ENCODE peak calls at places on chromosome 2, in ten cellular contexts. One of them, this sample, is unnamed.
A peak's percentile ranks its signal among the peaks of the same experiment; 100 is the strongest.

GRCh38 chr2:189960346-189960745 is 102.2 kb downstream of the MSTN start:
- DNase-seq in choroid plexus epithelial cell: no peak
- DNase-seq in HCT116: no peak
- DNase-seq in testis: no peak
- DNase-seq in hepatocyte: no peak
- DNase-seq in upper lobe of right lung: no peak
- DNase-seq in bronchial epithelial cell: no peak
- DNase-seq in tibial artery: no peak
- DNase-seq in esophagus squamous epithelium: no peak
- DNase-seq in H1: no peak
- DNase-seq in this sample: no peak

GRCh38 chr2:217930783-217931563 is 71.8 kb downstream of the TNS1 start:
- DNase-seq in upper lobe of right lung: no peak
- DNase-seq in bronchial epithelial cell: no peak
- DNase-seq in HCT116: no peak
- DNase-seq in esophagus squamous epithelium: no peak
- DNase-seq in hepatocyte: no peak
- DNase-seq in H1: no peak
- DNase-seq in choroid plexus epithelial cell: no peak
- DNase-seq in tibial artery: no peak
- DNase-seq in testis: no peak
- DNase-seq in this sample: no peak

GRCh38 chr2:121186261-121186660 is 98.7 kb downstream of the TFCP2L1 start:
- DNase-seq in upper lobe of right lung: no peak
- DNase-seq in choroid plexus epithelial cell: no peak
- DNase-seq in testis: no peak
- DNase-seq in tibial artery: no peak
- DNase-seq in H1: no peak
- DNase-seq in bronchial epithelial cell: no peak
- DNase-seq in esophagus squamous epithelium: no peak
- DNase-seq in HCT116: no peak
- DNase-seq in hepatocyte: no peak
- DNase-seq in this sample: no peak

GRCh38 chr2:46689993-46690392 is 210.6 kb downstream of the TMEM247 start:
- DNase-seq in HCT116: no peak
- DNase-seq in hepatocyte: no peak
- DNase-seq in H1: no peak
- DNase-seq in upper lobe of right lung: no peak
- DNase-seq in tibial artery: no peak
- DNase-seq in choroid plexus epithelial cell: peak; percentile 37
- DNase-seq in bronchial epithelial cell: no peak
- DNase-seq in esophagus squamous epithelium: no peak
- DNase-seq in testis: no peak
- DNase-seq in this sample: no peak

GRCh38 chr2:111071480-111072143 is 49.1 kb upstream of the BCL2L11 start:
- DNase-seq in tibial artery: peak; percentile 43
- DNase-seq in hepatocyte: no peak
- DNase-seq in choroid plexus epithelial cell: peak; percentile 88
- DNase-seq in testis: no peak
- DNase-seq in bronchial epithelial cell: peak; percentile 82
- DNase-seq in HCT116: no peak
- DNase-seq in H1: no peak
- DNase-seq in esophagus squamous epithelium: no peak
- DNase-seq in upper lobe of right lung: no peak
- DNase-seq in this sample: no peak

GRCh38 chr2:84830095-84830494 is 50.8 kb downstream of the TRABD2A start:
- DNase-seq in choroid plexus epithelial cell: peak; percentile 54
- DNase-seq in bronchial epithelial cell: peak; percentile 28
- DNase-seq in upper lobe of right lung: peak; percentile 74
- DNase-seq in testis: peak; percentile 81
- DNase-seq in tibial artery: peak; percentile 64
- DNase-seq in hepatocyte: no peak
- DNase-seq in H1: no peak
- DNase-seq in HCT116: no peak
- DNase-seq in esophagus squamous epithelium: no peak
- DNase-seq in this sample: peak; percentile 50

GRCh38 chr2:65300134-65300771 is 72.6 kb downstream of the ACTR2 start:
- DNase-seq in hepatocyte: no peak
- DNase-seq in H1: no peak
- DNase-seq in upper lobe of right lung: peak; percentile 71
- DNase-seq in choroid plexus epithelial cell: peak; percentile 71
- DNase-seq in testis: peak; percentile 84
- DNase-seq in tibial artery: peak; percentile 88
- DNase-seq in esophagus squamous epithelium: no peak
- DNase-seq in bronchial epithelial cell: no peak
- DNase-seq in HCT116: no peak
- DNase-seq in this sample: no peak

GRCh38 chr2:140916410-140916809 is 1214.4 kb downstream of the LRP1B start:
- DNase-seq in choroid plexus epithelial cell: peak; percentile 19
- DNase-seq in tibial artery: no peak
- DNase-seq in esophagus squamous epithelium: no peak
- DNase-seq in HCT116: no peak
- DNase-seq in bronchial epithelial cell: peak; percentile 65
- DNase-seq in hepatocyte: no peak
- DNase-seq in upper lobe of right lung: no peak
- DNase-seq in H1: no peak
- DNase-seq in testis: no peak
- DNase-seq in this sample: no peak

DNA sequence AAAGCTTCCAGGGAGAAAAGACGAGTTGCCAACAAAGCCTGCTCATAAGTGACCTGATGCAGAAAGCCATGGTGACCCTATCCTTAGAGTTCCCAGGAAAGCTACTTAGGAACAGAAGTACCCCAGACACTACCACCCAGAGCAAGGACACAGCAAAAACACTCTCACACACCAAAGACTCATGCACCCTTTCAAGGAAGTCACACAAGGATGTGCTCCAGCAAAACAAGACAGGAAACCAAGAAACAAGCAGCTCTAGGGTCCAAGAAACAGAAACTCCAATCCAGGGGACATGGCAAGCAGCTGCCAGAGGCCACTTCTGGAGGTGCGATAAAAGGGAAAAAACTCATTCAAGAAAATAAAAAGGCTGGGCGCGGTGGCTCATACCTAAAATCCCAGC is 5.7 kb downstream of the KIF1A start:
- DNase-seq in choroid plexus epithelial cell: no peak
- DNase-seq in upper lobe of right lung: no peak
- DNase-seq in bronchial epithelial cell: no peak
- DNase-seq in tibial artery: no peak
- DNase-seq in testis: no peak
- DNase-seq in hepatocyte: no peak
- DNase-seq in HCT116: no peak
- DNase-seq in esophagus squamous epithelium: no peak
- DNase-seq in H1: no peak
- DNase-seq in this sample: no peak
- H3K4me3 ChIP-seq in choroid plexus epithelial cell: no peak overlapping the region
- H3K4me3 ChIP-seq in upper lobe of right lung: no peak overlapping the region
- H3K4me3 ChIP-seq in bronchial epithelial cell: no peak overlapping the region
- H3K4me3 ChIP-seq in tibial artery: no peak overlapping the region
- H3K4me3 ChIP-seq in testis: no peak overlapping the region
- H3K4me3 ChIP-seq in hepatocyte: no peak overlapping the region
- H3K4me3 ChIP-seq in HCT116: no peak overlapping the region
- H3K4me3 ChIP-seq in esophagus squamous epithelium: no peak overlapping the region
- H3K4me3 ChIP-seq in H1: no peak overlapping the region
- H3K4me3 ChIP-seq in this sample: no peak overlapping the region

GRCh38 chr2:240983361-240983995 is 14.9 kb upstream of the SNED1 start:
- DNase-seq in upper lobe of right lung: peak; percentile 81
- DNase-seq in bronchial epithelial cell: peak; percentile 25
- DNase-seq in choroid plexus epithelial cell: peak; percentile 59
- DNase-seq in H1: peak; percentile 81
- DNase-seq in HCT116: peak; percentile 41
- DNase-seq in hepatocyte: peak; percentile 83
- DNase-seq in testis: peak; percentile 38
- DNase-seq in esophagus squamous epithelium: no peak
- DNase-seq in tibial artery: peak; percentile 20
- DNase-seq in this sample: no peak

GRCh38 chr2:240983996-240984498 is 14.4 kb upstream of the SNED1 start:
- DNase-seq in HCT116: no peak
- DNase-seq in esophagus squamous epithelium: no peak
- DNase-seq in H1: peak; percentile 46
- DNase-seq in tibial artery: peak; percentile 17
- DNase-seq in hepatocyte: no peak
- DNase-seq in testis: peak; percentile 9
- DNase-seq in bronchial epithelial cell: no peak
- DNase-seq in upper lobe of right lung: no peak
- DNase-seq in choroid plexus epithelial cell: no peak
- DNase-seq in this sample: no peak

GRCh38 chr2:240982821-240983281 is 15.6 kb upstream of the SNED1 start:
- DNase-seq in choroid plexus epithelial cell: no peak
- DNase-seq in tibial artery: peak; percentile 15
- DNase-seq in testis: no peak
- DNase-seq in HCT116: no peak
- DNase-seq in hepatocyte: no peak
- DNase-seq in upper lobe of right lung: no peak
- DNase-seq in esophagus squamous epithelium: no peak
- DNase-seq in bronchial epithelial cell: no peak
- DNase-seq in H1: no peak
- DNase-seq in this sample: no peak

GRCh38 chr2:240981871-240982800 is 16.3 kb upstream of the SNED1 start:
- DNase-seq in esophagus squamous epithelium: no peak
- DNase-seq in upper lobe of right lung: no peak
- DNase-seq in H1: no peak
- DNase-seq in hepatocyte: no peak
- DNase-seq in choroid plexus epithelial cell: no peak
- DNase-seq in tibial artery: peak; percentile 16
- DNase-seq in bronchial epithelial cell: no peak
- DNase-seq in HCT116: no peak
- DNase-seq in testis: peak; percentile 12
- DNase-seq in this sample: no peak

DNA sequence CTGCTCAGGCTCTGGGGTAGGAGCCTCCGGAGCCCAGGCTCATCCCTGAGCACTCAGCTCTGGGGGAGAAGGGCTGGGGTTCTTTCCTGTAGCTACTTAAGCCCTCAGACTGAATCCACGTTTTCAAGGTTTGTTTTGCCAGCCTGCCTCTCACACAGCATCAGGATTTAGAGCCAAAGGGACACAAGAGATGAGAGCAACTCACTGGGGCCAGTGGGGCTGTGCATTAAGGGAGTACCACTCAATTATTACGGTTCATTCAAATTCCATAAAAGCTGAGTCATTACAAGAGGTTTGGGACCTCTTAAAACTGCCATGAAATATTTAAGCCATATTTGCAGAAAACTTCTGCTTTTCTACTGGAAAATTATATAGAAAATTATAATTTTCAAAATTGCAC is 17.1 kb upstream of the SNED1 start:
- DNase-seq in hepatocyte: no peak
- DNase-seq in HCT116: no peak
- DNase-seq in H1: no peak
- DNase-seq in upper lobe of right lung: peak; percentile 23
- DNase-seq in choroid plexus epithelial cell: peak; percentile 42
- DNase-seq in testis: no peak
- DNase-seq in tibial artery: peak; percentile 4
- DNase-seq in bronchial epithelial cell: no peak
- DNase-seq in esophagus squamous epithelium: no peak
- DNase-seq in this sample: no peak
- H3K4me3 ChIP-seq in hepatocyte: no peak overlapping the region
- H3K4me3 ChIP-seq in HCT116: no peak overlapping the region
- H3K4me3 ChIP-seq in H1: no peak overlapping the region
- H3K4me3 ChIP-seq in upper lobe of right lung: no peak overlapping the region
- H3K4me3 ChIP-seq in choroid plexus epithelial cell: no peak overlapping the region
- H3K4me3 ChIP-seq in testis: no peak overlapping the region
- H3K4me3 ChIP-seq in tibial artery: no peak overlapping the region
- H3K4me3 ChIP-seq in bronchial epithelial cell: no peak overlapping the region
- H3K4me3 ChIP-seq in esophagus squamous epithelium: no peak overlapping the region
- H3K4me3 ChIP-seq in this sample: no peak overlapping the region

GRCh38 chr2:230942920-230943896 is 18.2 kb upstream of the GPR55 start:
- DNase-seq in tibial artery: no peak
- DNase-seq in HCT116: no peak
- DNase-seq in H1: peak; percentile 43
- DNase-seq in hepatocyte: no peak
- DNase-seq in testis: no peak
- DNase-seq in upper lobe of right lung: no peak
- DNase-seq in choroid plexus epithelial cell: no peak
- DNase-seq in esophagus squamous epithelium: no peak
- DNase-seq in bronchial epithelial cell: no peak
- DNase-seq in this sample: no peak

GRCh38 chr2:230944123-230944653 is 19.1 kb upstream of the GPR55 start:
- DNase-seq in tibial artery: no peak
- DNase-seq in HCT116: no peak
- DNase-seq in upper lobe of right lung: no peak
- DNase-seq in esophagus squamous epithelium: no peak
- DNase-seq in choroid plexus epithelial cell: no peak
- DNase-seq in hepatocyte: no peak
- DNase-seq in testis: no peak
- DNase-seq in H1: no peak
- DNase-seq in bronchial epithelial cell: no peak
- DNase-seq in this sample: no peak

GRCh38 chr2:230947235-230947576 is 22.2 kb upstream of the GPR55 start:
- DNase-seq in H1: no peak
- DNase-seq in upper lobe of right lung: no peak
- DNase-seq in tibial artery: no peak
- DNase-seq in esophagus squamous epithelium: no peak
- DNase-seq in HCT116: no peak
- DNase-seq in bronchial epithelial cell: no peak
- DNase-seq in hepatocyte: no peak
- DNase-seq in choroid plexus epithelial cell: no peak
- DNase-seq in testis: no peak
- DNase-seq in this sample: no peak

GRCh38 chr2:230946429-230947234 is 21.6 kb upstream of the GPR55 start:
- DNase-seq in HCT116: no peak
- DNase-seq in choroid plexus epithelial cell: no peak
- DNase-seq in upper lobe of right lung: no peak
- DNase-seq in bronchial epithelial cell: no peak
- DNase-seq in H1: no peak
- DNase-seq in esophagus squamous epithelium: no peak
- DNase-seq in tibial artery: no peak
- DNase-seq in hepatocyte: no peak
- DNase-seq in testis: no peak
- DNase-seq in this sample: no peak

GRCh38 chr2:230944804-230945372 is 19.8 kb upstream of the GPR55 start:
- DNase-seq in tibial artery: no peak
- DNase-seq in esophagus squamous epithelium: no peak
- DNase-seq in hepatocyte: no peak
- DNase-seq in testis: no peak
- DNase-seq in upper lobe of right lung: no peak
- DNase-seq in choroid plexus epithelial cell: no peak
- DNase-seq in bronchial epithelial cell: no peak
- DNase-seq in HCT116: no peak
- DNase-seq in H1: no peak
- DNase-seq in this sample: no peak
- H3K4me3 ChIP-seq in tibial artery: no peak overlapping the region
- H3K4me3 ChIP-seq in esophagus squamous epithelium: no peak overlapping the region
- H3K4me3 ChIP-seq in hepatocyte: no peak overlapping the region
- H3K4me3 ChIP-seq in testis: no peak overlapping the region
- H3K4me3 ChIP-seq in upper lobe of right lung: no peak overlapping the region
- H3K4me3 ChIP-seq in choroid plexus epithelial cell: no peak overlapping the region
- H3K4me3 ChIP-seq in bronchial epithelial cell: no peak overlapping the region
- H3K4me3 ChIP-seq in HCT116: no peak overlapping the region
- H3K4me3 ChIP-seq in H1: no peak overlapping the region
- H3K4me3 ChIP-seq in this sample: no peak overlapping the region

GRCh38 chr2:38037757-38038615 is 38.0 kb downstream of the CYP1B1 start:
- DNase-seq in upper lobe of right lung: no peak
- DNase-seq in choroid plexus epithelial cell: peak; percentile 92
- DNase-seq in bronchial epithelial cell: peak; percentile 68
- DNase-seq in testis: peak; percentile 53
- DNase-seq in H1: peak; percentile 69
- DNase-seq in HCT116: no peak
- DNase-seq in tibial artery: peak; percentile 56
- DNase-seq in hepatocyte: peak; percentile 21
- DNase-seq in esophagus squamous epithelium: no peak
- DNase-seq in this sample: no peak

GRCh38 chr2:38037325-38037724 is 38.6 kb downstream of the CYP1B1 start:
- DNase-seq in bronchial epithelial cell: peak; percentile 15
- DNase-seq in upper lobe of right lung: no peak
- DNase-seq in esophagus squamous epithelium: no peak
- DNase-seq in HCT116: no peak
- DNase-seq in hepatocyte: no peak
- DNase-seq in H1: no peak
- DNase-seq in tibial artery: no peak
- DNase-seq in testis: no peak
- DNase-seq in choroid plexus epithelial cell: no peak
- DNase-seq in this sample: no peak

GRCh38 chr2:38039111-38039510 is 36.8 kb downstream of the CYP1B1 start:
- DNase-seq in choroid plexus epithelial cell: peak; percentile 60
- DNase-seq in testis: no peak
- DNase-seq in upper lobe of right lung: no peak
- DNase-seq in H1: no peak
- DNase-seq in hepatocyte: no peak
- DNase-seq in tibial artery: no peak
- DNase-seq in bronchial epithelial cell: peak; percentile 70
- DNase-seq in esophagus squamous epithelium: no peak
- DNase-seq in HCT116: no peak
- DNase-seq in this sample: no peak

GRCh38 chr2:38038682-38039081 is 37.3 kb downstream of the CYP1B1 start:
- DNase-seq in hepatocyte: no peak
- DNase-seq in tibial artery: no peak
- DNase-seq in esophagus squamous epithelium: no peak
- DNase-seq in choroid plexus epithelial cell: no peak
- DNase-seq in H1: no peak
- DNase-seq in upper lobe of right lung: no peak
- DNase-seq in testis: no peak
- DNase-seq in HCT116: no peak
- DNase-seq in bronchial epithelial cell: no peak
- DNase-seq in this sample: no peak

DNA sequence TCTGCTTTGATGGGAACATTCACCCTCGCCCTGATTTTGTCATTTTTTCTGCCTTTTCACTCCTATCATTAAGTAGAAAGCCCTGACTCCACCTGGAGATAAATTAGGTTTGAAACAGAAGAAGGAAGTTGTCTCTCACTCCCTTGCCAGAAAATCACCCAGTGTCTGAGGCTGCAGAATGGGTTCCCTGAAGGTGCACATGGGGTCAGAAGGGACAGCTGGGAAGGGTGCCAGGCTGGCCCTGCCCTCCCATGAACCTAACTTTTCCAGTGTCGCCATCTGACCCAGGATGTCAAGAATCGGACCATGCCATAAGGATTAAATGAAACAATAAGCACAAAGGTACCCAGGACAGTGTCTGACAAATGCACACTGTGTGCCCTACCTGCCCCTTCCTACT is 36.4 kb downstream of the CYP1B1 start:
- DNase-seq in HCT116: no peak
- DNase-seq in upper lobe of right lung: no peak
- DNase-seq in hepatocyte: no peak
- DNase-seq in choroid plexus epithelial cell: no peak
- DNase-seq in testis: no peak
- DNase-seq in esophagus squamous epithelium: no peak
- DNase-seq in H1: no peak
- DNase-seq in bronchial epithelial cell: no peak
- DNase-seq in tibial artery: no peak
- DNase-seq in this sample: no peak
- H3K4me3 ChIP-seq in HCT116: no peak overlapping the region
- H3K4me3 ChIP-seq in upper lobe of right lung: no peak overlapping the region
- H3K4me3 ChIP-seq in hepatocyte: no peak overlapping the region
- H3K4me3 ChIP-seq in choroid plexus epithelial cell: no peak overlapping the region
- H3K4me3 ChIP-seq in testis: no peak overlapping the region
- H3K4me3 ChIP-seq in esophagus squamous epithelium: no peak overlapping the region
- H3K4me3 ChIP-seq in H1: no peak overlapping the region
- H3K4me3 ChIP-seq in bronchial epithelial cell: no peak overlapping the region
- H3K4me3 ChIP-seq in tibial artery: no peak overlapping the region
- H3K4me3 ChIP-seq in this sample: no peak overlapping the region